ENCODE peak calls at places on chromosomes 4 and X, in eight cellular contexts. One of them, this sample, is unnamed.

GRCh38 chrX:129726307-129727111 is 12.3 kb upstream of the XPNPEP2 start:
- DNase-seq in coronary artery: peak; percentile 74
- DNase-seq in sigmoid colon: peak; percentile 74
- DNase-seq in body of pancreas: peak; percentile 61
- DNase-seq in PC-3: peak; percentile 82
- DNase-seq in mammary epithelial cell: peak; percentile 34
- DNase-seq in mesendoderm: peak; percentile 76
- DNase-seq in iPS DF 6.9: peak; percentile 48
- DNase-seq in this sample: no peak

GRCh38 chrX:68307767-68308166 is 125.5 kb downstream of the OPHN1 start:
- DNase-seq in coronary artery: no peak
- DNase-seq in iPS DF 6.9: no peak
- DNase-seq in body of pancreas: no peak
- DNase-seq in PC-3: peak; percentile 96
- DNase-seq in sigmoid colon: no peak
- DNase-seq in mesendoderm: no peak
- DNase-seq in mammary epithelial cell: peak; percentile 93
- DNase-seq in this sample: no peak

GRCh38 chr4:81512371-81512770 is 40.7 kb upstream of the RASGEF1B start:
- DNase-seq in mesendoderm: no peak
- DNase-seq in body of pancreas: no peak
- DNase-seq in iPS DF 6.9: no peak
- DNase-seq in mammary epithelial cell: no peak
- DNase-seq in sigmoid colon: no peak
- DNase-seq in coronary artery: no peak
- DNase-seq in PC-3: no peak
- DNase-seq in this sample: no peak

GRCh38 chrX:11899091-11899490 is 141.1 kb downstream of the MSL3 start:
- DNase-seq in body of pancreas: no peak
- DNase-seq in coronary artery: no peak
- DNase-seq in mammary epithelial cell: peak; percentile 82
- DNase-seq in sigmoid colon: no peak
- DNase-seq in iPS DF 6.9: no peak
- DNase-seq in mesendoderm: peak; percentile 1
- DNase-seq in PC-3: peak; percentile 91
- DNase-seq in this sample: no peak

GRCh38 chr4:185541251-185541671 is 6.0 kb upstream of the PDLIM3 start:
- DNase-seq in mesendoderm: no peak
- DNase-seq in body of pancreas: no peak
- DNase-seq in coronary artery: peak; percentile 87
- DNase-seq in PC-3: no peak
- DNase-seq in iPS DF 6.9: no peak
- DNase-seq in sigmoid colon: peak; percentile 77
- DNase-seq in mammary epithelial cell: no peak
- DNase-seq in this sample: no peak

GRCh38 chrX:134654398-134655012 is 3.8 kb downstream of the PLAC1 start:
- DNase-seq in iPS DF 6.9: no peak
- DNase-seq in coronary artery: no peak
- DNase-seq in body of pancreas: no peak
- DNase-seq in sigmoid colon: no peak
- DNase-seq in mammary epithelial cell: no peak
- DNase-seq in PC-3: no peak
- DNase-seq in mesendoderm: no peak
- DNase-seq in this sample: no peak

GRCh38 chr4:874071-874470 is 48.1 kb upstream of the CPLX1 start:
- DNase-seq in body of pancreas: no peak
- DNase-seq in iPS DF 6.9: no peak
- DNase-seq in coronary artery: no peak
- DNase-seq in mammary epithelial cell: no peak
- DNase-seq in mesendoderm: no peak
- DNase-seq in PC-3: no peak
- DNase-seq in sigmoid colon: no peak
- DNase-seq in this sample: no peak

GRCh38 chr4:184457530-184458249 is 16.7 kb downstream of the IRF2 start:
- DNase-seq in body of pancreas: no peak
- DNase-seq in mesendoderm: no peak
- DNase-seq in coronary artery: no peak
- DNase-seq in sigmoid colon: no peak
- DNase-seq in iPS DF 6.9: no peak
- DNase-seq in mammary epithelial cell: no peak
- DNase-seq in PC-3: no peak
- DNase-seq in this sample: no peak

GRCh38 chrX:69538321-69538876 is 34.3 kb downstream of the NALF2 start:
- DNase-seq in mesendoderm: peak; percentile 60
- DNase-seq in sigmoid colon: peak; percentile 80
- DNase-seq in body of pancreas: peak; percentile 74
- DNase-seq in coronary artery: no peak
- DNase-seq in iPS DF 6.9: peak; percentile 31
- DNase-seq in PC-3: peak; percentile 58
- DNase-seq in mammary epithelial cell: peak; percentile 14
- DNase-seq in this sample: no peak

GRCh38 chrX:128436397-128437103 is 384.3 kb upstream of the ACTRT1 start:
- DNase-seq in coronary artery: no peak
- DNase-seq in sigmoid colon: no peak
- DNase-seq in mesendoderm: no peak
- DNase-seq in iPS DF 6.9: no peak
- DNase-seq in mammary epithelial cell: no peak
- DNase-seq in PC-3: peak; percentile 65
- DNase-seq in body of pancreas: no peak
- DNase-seq in this sample: no peak

GRCh38 chrX:13923289-13923688 is 106.4 kb upstream of the GPM6B start:
- DNase-seq in coronary artery: no peak
- DNase-seq in mammary epithelial cell: no peak
- DNase-seq in body of pancreas: no peak
- DNase-seq in PC-3: no peak
- DNase-seq in iPS DF 6.9: no peak
- DNase-seq in sigmoid colon: no peak
- DNase-seq in mesendoderm: no peak
- DNase-seq in this sample: no peak

GRCh38 chr4:128416921-128417320 is 129.3 kb upstream of the PGRMC2 start:
- DNase-seq in sigmoid colon: peak; percentile 52
- DNase-seq in iPS DF 6.9: no peak
- DNase-seq in mammary epithelial cell: no peak
- DNase-seq in PC-3: peak; percentile 39
- DNase-seq in coronary artery: no peak
- DNase-seq in mesendoderm: no peak
- DNase-seq in body of pancreas: no peak
- DNase-seq in this sample: no peak

GRCh38 chr4:47374477-47374876 is 89.0 kb downstream of the COMMD8 start:
- DNase-seq in mammary epithelial cell: no peak
- DNase-seq in iPS DF 6.9: no peak
- DNase-seq in sigmoid colon: no peak
- DNase-seq in mesendoderm: no peak
- DNase-seq in body of pancreas: no peak
- DNase-seq in coronary artery: no peak
- DNase-seq in PC-3: peak; percentile 19
- DNase-seq in this sample: no peak

GRCh38 chr4:56410247-56410646 is 23.0 kb upstream of the AASDH start:
- DNase-seq in iPS DF 6.9: no peak
- DNase-seq in mesendoderm: peak; percentile 99
- DNase-seq in sigmoid colon: no peak
- DNase-seq in PC-3: peak; percentile 100
- DNase-seq in mammary epithelial cell: peak; percentile 96
- DNase-seq in coronary artery: no peak
- DNase-seq in body of pancreas: peak; percentile 69
- DNase-seq in this sample: no peak

GRCh38 chr4:73139245-73139644 is 69.7 kb upstream of the COX18 start:
- DNase-seq in coronary artery: no peak
- DNase-seq in body of pancreas: no peak
- DNase-seq in iPS DF 6.9: no peak
- DNase-seq in mammary epithelial cell: no peak
- DNase-seq in sigmoid colon: no peak
- DNase-seq in mesendoderm: no peak
- DNase-seq in PC-3: no peak
- DNase-seq in this sample: no peak

DNA sequence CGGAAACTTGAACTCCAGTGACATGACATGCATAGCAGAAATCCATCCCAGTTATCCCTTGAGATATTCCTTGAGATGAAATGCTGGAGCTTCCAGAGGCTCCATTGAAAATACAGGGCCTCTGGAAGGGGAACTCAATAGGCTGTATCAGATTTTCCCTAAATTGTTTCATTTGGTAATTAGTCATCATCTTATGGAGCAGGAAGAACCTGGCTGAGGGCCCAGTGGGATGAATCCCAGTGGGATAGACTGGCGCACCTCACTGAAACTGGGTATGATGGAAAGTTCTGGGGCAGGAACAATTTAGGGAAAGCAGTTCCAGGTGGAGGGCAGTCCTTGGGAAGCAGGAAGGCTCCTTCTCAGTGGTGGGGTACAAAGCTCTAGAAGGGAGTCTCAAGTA is 307.8 kb upstream of the DIPK2B start:
- DNase-seq in PC-3: peak; percentile 72
- DNase-seq in iPS DF 6.9: no peak
- DNase-seq in sigmoid colon: no peak
- DNase-seq in coronary artery: no peak
- DNase-seq in mammary epithelial cell: no peak
- DNase-seq in mesendoderm: no peak
- DNase-seq in body of pancreas: no peak
- DNase-seq in this sample: no peak
- H3K27ac ChIP-seq in PC-3: peak overlapping the region; percentile 100
- H3K27ac ChIP-seq in iPS DF 6.9: no peak overlapping the region
- H3K27ac ChIP-seq in sigmoid colon: no peak overlapping the region
- H3K27ac ChIP-seq in coronary artery: peak overlapping the region; percentile 77
- H3K27ac ChIP-seq in mammary epithelial cell: no peak overlapping the region
- H3K27ac ChIP-seq in mesendoderm: no peak overlapping the region
- H3K27ac ChIP-seq in body of pancreas: no peak overlapping the region
- H3K27ac ChIP-seq in this sample: no peak overlapping the region

GRCh38 chr4:10303291-10303690 is 153.9 kb downstream of the ZNF518B start:
- DNase-seq in mesendoderm: no peak
- DNase-seq in mammary epithelial cell: no peak
- DNase-seq in PC-3: no peak
- DNase-seq in body of pancreas: no peak
- DNase-seq in coronary artery: no peak
- DNase-seq in sigmoid colon: no peak
- DNase-seq in iPS DF 6.9: no peak
- DNase-seq in this sample: no peak

GRCh38 chr4:10302096-10302495 is 155.1 kb downstream of the ZNF518B start:
- DNase-seq in mammary epithelial cell: peak; percentile 29
- DNase-seq in PC-3: no peak
- DNase-seq in sigmoid colon: no peak
- DNase-seq in iPS DF 6.9: no peak
- DNase-seq in body of pancreas: no peak
- DNase-seq in mesendoderm: no peak
- DNase-seq in coronary artery: no peak
- DNase-seq in this sample: no peak

DNA sequence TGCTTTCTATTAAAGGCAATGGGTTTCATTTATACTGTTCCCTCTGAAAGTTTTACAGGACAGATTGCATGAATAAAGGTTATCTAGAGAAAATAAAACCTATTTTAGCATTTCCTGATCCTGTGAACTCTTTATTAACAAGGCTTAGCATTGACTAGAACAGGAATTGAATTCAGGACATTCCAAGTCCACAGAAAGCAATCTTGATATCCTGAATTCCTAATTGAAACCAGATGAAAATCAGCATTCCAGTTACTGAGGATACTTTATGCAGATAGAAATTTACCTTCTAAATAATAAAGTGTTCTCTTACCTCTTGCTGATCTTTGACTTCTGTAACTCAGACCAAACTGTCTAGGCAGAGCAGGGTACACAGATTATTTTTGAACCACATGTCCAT is 151.4 kb downstream of the ZNF518B start:
- DNase-seq in body of pancreas: no peak
- DNase-seq in iPS DF 6.9: no peak
- DNase-seq in PC-3: no peak
- DNase-seq in mammary epithelial cell: no peak
- DNase-seq in mesendoderm: no peak
- DNase-seq in coronary artery: no peak
- DNase-seq in sigmoid colon: no peak
- DNase-seq in this sample: no peak
- H3K27ac ChIP-seq in body of pancreas: no peak overlapping the region
- H3K27ac ChIP-seq in iPS DF 6.9: no peak overlapping the region
- H3K27ac ChIP-seq in PC-3: no peak overlapping the region
- H3K27ac ChIP-seq in mammary epithelial cell: no peak overlapping the region
- H3K27ac ChIP-seq in mesendoderm: no peak overlapping the region
- H3K27ac ChIP-seq in coronary artery: no peak overlapping the region
- H3K27ac ChIP-seq in sigmoid colon: no peak overlapping the region
- H3K27ac ChIP-seq in this sample: no peak overlapping the region

DNA sequence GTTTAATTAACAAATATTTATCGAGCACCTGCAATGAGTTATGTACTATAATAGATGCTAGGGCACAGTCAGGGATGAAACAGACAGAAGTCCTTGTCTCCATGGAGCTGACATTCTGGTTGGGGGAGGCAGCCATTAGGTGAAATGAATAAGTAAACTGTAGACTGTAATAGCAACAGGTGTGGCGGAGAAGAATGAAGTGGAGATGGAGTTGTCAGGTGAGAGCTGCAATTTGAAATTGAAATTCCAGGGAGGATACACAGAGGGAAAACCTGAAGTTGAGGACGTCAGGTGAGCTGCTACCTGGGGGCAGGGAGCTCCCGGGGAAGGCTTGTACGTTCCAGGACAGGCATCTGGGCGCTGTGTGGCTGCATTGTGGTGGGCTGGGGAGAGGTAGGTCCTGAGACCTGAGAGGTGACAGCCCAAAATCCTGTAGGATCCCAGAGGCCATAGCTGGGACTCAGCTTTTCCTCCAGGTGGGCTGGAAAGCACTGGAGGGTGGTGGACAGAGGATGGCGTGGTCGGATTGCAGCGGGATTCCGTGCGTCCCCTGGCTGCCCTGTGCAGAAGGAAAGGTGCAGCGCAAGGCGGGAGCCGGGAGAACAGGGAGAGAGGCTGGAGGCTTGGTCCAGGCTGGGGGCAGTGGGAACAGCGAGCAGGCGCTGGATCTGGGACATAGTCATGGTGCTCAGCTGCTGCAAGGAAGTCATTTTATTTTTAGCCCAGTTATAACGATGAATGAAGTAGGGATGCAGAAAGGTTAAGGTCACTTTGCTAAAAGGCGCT is 24.8 kb downstream of the CYTL1 start:
- DNase-seq in mesendoderm: no peak
- DNase-seq in coronary artery: no peak
- DNase-seq in PC-3: no peak
- DNase-seq in mammary epithelial cell: no peak
- DNase-seq in body of pancreas: no peak
- DNase-seq in sigmoid colon: peak; percentile 59
- DNase-seq in iPS DF 6.9: no peak
- DNase-seq in this sample: no peak
- H3K27ac ChIP-seq in mesendoderm: no peak overlapping the region
- H3K27ac ChIP-seq in coronary artery: no peak overlapping the region
- H3K27ac ChIP-seq in PC-3: no peak overlapping the region
- H3K27ac ChIP-seq in mammary epithelial cell: no peak overlapping the region
- H3K27ac ChIP-seq in body of pancreas: no peak overlapping the region
- H3K27ac ChIP-seq in sigmoid colon: no peak overlapping the region
- H3K27ac ChIP-seq in iPS DF 6.9: no peak overlapping the region
- H3K27ac ChIP-seq in this sample: no peak overlapping the region

GRCh38 chr4:38314663-38315062 is 349.3 kb upstream of the KLF3 start:
- DNase-seq in mesendoderm: no peak
- DNase-seq in body of pancreas: peak; percentile 51
- DNase-seq in mammary epithelial cell: peak; percentile 95
- DNase-seq in sigmoid colon: no peak
- DNase-seq in coronary artery: no peak
- DNase-seq in PC-3: peak; percentile 47
- DNase-seq in iPS DF 6.9: no peak
- DNase-seq in this sample: no peak
- H3K27ac ChIP-seq in mesendoderm: no peak overlapping the region
- H3K27ac ChIP-seq in body of pancreas: peak overlapping the region; percentile 27
- H3K27ac ChIP-seq in mammary epithelial cell: peak overlapping the region; percentile 94
- H3K27ac ChIP-seq in sigmoid colon: no peak overlapping the region
- H3K27ac ChIP-seq in coronary artery: no peak overlapping the region
- H3K27ac ChIP-seq in PC-3: peak overlapping the region; percentile 89
- H3K27ac ChIP-seq in iPS DF 6.9: no peak overlapping the region
- H3K27ac ChIP-seq in this sample: peak overlapping the region; percentile 33

This sample was measured in vagina.